ENCODE peak calls at places on chromosomes 4 and X, in six cellular contexts. M, G, P, S, Y and J are unnamed samples.
A peak's percentile ranks its signal among the peaks of the same experiment; 100 is the strongest.

GRCh38 chr4:122364700-122365404 is 14.0 kb upstream of the ADAD1 start:
- DNase-seq in M (no peak), G (no peak), P (no peak), S (no peak), Y (peak; percentile 63), J (no peak)

GRCh38 chr4:11182586-11183357 is 245.9 kb downstream of the HS3ST1 start:
- DNase-seq in M (no peak), G (no peak), P (no peak), S (no peak), Y (no peak), J (no peak)

GRCh38 chrX:13515181-13515930 is 54.0 kb upstream of the EGFL6 start:
- DNase-seq in M (no peak), G (no peak), P (no peak), S (no peak), Y (no peak), J (peak; percentile 67)

GRCh38 chrX:81996166-81996565 is 794.3 kb downstream of the SH3BGRL start:
- DNase-seq in M (no peak), G (no peak), P (no peak), S (no peak), Y (peak; percentile 45), J (no peak)

GRCh38 chr4:141142423-141142822 is 9.2 kb upstream of the RNF150 start:
- DNase-seq in M (no peak), G (no peak), P (no peak), S (peak; percentile 14), Y (no peak), J (no peak)

GRCh38 chr4:83582289-83582756 is 46.4 kb downstream of the GPAT3 start:
- DNase-seq in M (no peak), G (peak; percentile 48), P (peak; percentile 47), S (peak; percentile 67), Y (no peak), J (peak; percentile 86)

GRCh38 chr4:173371292-173372192 is 788 bp downstream of the SAP30 start:
- DNase-seq in M (peak; percentile 69), G (peak; percentile 81), P (no peak), S (peak; percentile 86), Y (peak; percentile 88), J (peak; percentile 74)

GRCh38 chrX:155065035-155065734 is 5.8 kb downstream of the CMC4 start:
- DNase-seq in M (no peak), G (no peak), P (no peak), S (peak; percentile 72), Y (peak; percentile 30), J (peak; percentile 14)

GRCh38 chr4:159179310-159179958 is 76.6 kb downstream of the RAPGEF2 start:
- DNase-seq in M (no peak), G (no peak), P (no peak), S (no peak), Y (no peak), J (no peak)

GRCh38 chrX:155997436-155997835 is at the start of gene IL9R:
- DNase-seq in M (no peak), G (no peak), P (no peak), S (no peak), Y (no peak), J (no peak)

GRCh38 chrX:140360924-140361323 is 143.9 kb downstream of the SOX3 start:
- DNase-seq in M (no peak), G (no peak), P (no peak), S (no peak), Y (no peak), J (no peak)

GRCh38 chr4:77226939-77227705 is 70.1 kb downstream of the CCNG2 start:
- DNase-seq in M (no peak), G (no peak), P (no peak), S (no peak), Y (no peak), J (no peak)

GRCh38 chr4:128298129-128298758 is 10.6 kb upstream of the PGRMC2 start:
- DNase-seq in M (no peak), G (no peak), P (no peak), S (no peak), Y (no peak), J (no peak)

GRCh38 chr4:78171482-78171881 is 114.4 kb downstream of the FRAS1 start:
- DNase-seq in M (no peak), G (no peak), P (no peak), S (no peak), Y (no peak), J (no peak)

GRCh38 chrX:71606536-71607216 is 11.6 kb downstream of the CXCR3 start:
- DNase-seq in M (no peak), G (no peak), P (no peak), S (no peak), Y (no peak), J (no peak)

GRCh38 chr4:167581449-167581965 is 347.2 kb upstream of the SPOCK3 start:
- DNase-seq in M (no peak), G (no peak), P (no peak), S (no peak), Y (peak; percentile 54), J (no peak)

GRCh38 chr4:150828159-150828558 is 186.9 kb downstream of the LRBA start:
- DNase-seq in M (no peak), G (no peak), P (no peak), S (no peak), Y (no peak), J (no peak)

GRCh38 chrX:46941341-46941740 is 29.1 kb downstream of the JADE3 start:
- DNase-seq in M (no peak), G (no peak), P (no peak), S (no peak), Y (no peak), J (no peak)

GRCh38 chr4:122903766-122904165 is 18.6 kb downstream of the NUDT6 start:
- DNase-seq in M (no peak), G (no peak), P (no peak), S (no peak), Y (no peak), J (no peak)

GRCh38 chr4:13347517-13348125 is 136.5 kb downstream of the RAB28 start:
- DNase-seq in M (no peak), G (no peak), P (no peak), S (no peak), Y (no peak), J (no peak)

GRCh38 chr4:142194905-142195304 is 558.5 kb downstream of the IL15 start:
- DNase-seq in M (no peak), G (no peak), P (no peak), S (no peak), Y (no peak), J (peak; percentile 9)

GRCh38 chrX:8037593-8038348 is 110.6 kb upstream of the PNPLA4 start:
- DNase-seq in M (no peak), G (no peak), P (no peak), S (peak; percentile 25), Y (no peak), J (no peak)

GRCh38 chr4:12041828-12042227 is 613.1 kb upstream of the HS3ST1 start:
- DNase-seq in M (no peak), G (no peak), P (no peak), S (peak; percentile 52), Y (no peak), J (no peak)

GRCh38 chr4:112793033-112793432 is 156.1 kb downstream of the LARP7 start:
- DNase-seq in M (no peak), G (no peak), P (no peak), S (no peak), Y (no peak), J (no peak)